ENCODE peak calls at places on chromosomes 3 and 15, in eight cellular contexts. S is esophagus muscularis mucosa, A is prostate gland, Z is IMR-90, G is GM12892, I is heart left ventricle, R is stomach, M is body of pancreas. O is an unnamed sample.

GRCh38 chr3:184594386-184595035 is 32.9 kb downstream of the EPHB3 start:
- DNase-seq in S (no peak), A (no peak), Z (no peak), G (no peak), I (no peak), R (no peak), M (no peak), O (no peak)

GRCh38 chr3:158659454-158660237 is 12.8 kb downstream of the LXN start:
- DNase-seq in S (no peak), A (peak), Z (peak), G (no peak), I (peak), R (peak), M (peak), O (peak)

GRCh38 chr3:79604681-79605080 is 163.1 kb downstream of the ROBO1 start:
- DNase-seq in S (no peak), A (no peak), Z (no peak), G (no peak), I (no peak), R (no peak), M (no peak), O (no peak)

GRCh38 chr3:1703169-1703568 is 395.5 kb upstream of the CNTN4 start:
- DNase-seq in S (no peak), A (no peak), Z (no peak), G (no peak), I (no peak), R (no peak), M (no peak), O (no peak)

GRCh38 chr3:81744366-81744765 is 17.1 kb downstream of the GBE1 start:
- DNase-seq in S (no peak), A (no peak), Z (peak), G (no peak), I (no peak), R (no peak), M (no peak), O (peak)

GRCh38 chr3:99699841-99700240 is 61.4 kb downstream of the COL8A1 start:
- DNase-seq in S (no peak), A (no peak), Z (peak), G (no peak), I (no peak), R (no peak), M (no peak), O (no peak)

GRCh38 chr15:64597469-64597806 is 137.1 kb downstream of the ZNF609 start:
- DNase-seq in S (no peak), A (no peak), Z (no peak), G (no peak), I (no peak), R (no peak), M (no peak), O (no peak)

GRCh38 chr3:48400824-48401433 is 28.9 kb downstream of the FBXW12 start:
- DNase-seq in S (no peak), A (peak), Z (peak), G (peak), I (peak), R (peak), M (peak), O (peak)

GRCh38 chr3:31364711-31365110 is 168.0 kb upstream of the STT3B start:
- DNase-seq in S (no peak), A (no peak), Z (peak), G (no peak), I (no peak), R (no peak), M (no peak), O (no peak)

GRCh38 chr15:63752075-63752684 is 81.6 kb downstream of the HERC1 start:
- DNase-seq in S (no peak), A (peak), Z (peak), G (no peak), I (no peak), R (peak), M (peak), O (peak)

GRCh38 chr3:55664387-55664786 is 177.3 kb upstream of the WNT5A start:
- DNase-seq in S (no peak), A (no peak), Z (no peak), G (no peak), I (no peak), R (no peak), M (no peak), O (no peak)

GRCh38 chr3:189337672-189338071 is 165.9 kb downstream of the TPRG1 start:
- DNase-seq in S (no peak), A (no peak), Z (no peak), G (no peak), I (no peak), R (no peak), M (no peak), O (no peak)

GRCh38 chr3:61637088-61638051 is 76.0 kb downstream of the PTPRG start:
- DNase-seq in S (no peak), A (no peak), Z (peak), G (peak), I (peak), R (peak), M (peak), O (peak)

GRCh38 chr3:193897288-193897687 is 238.7 kb upstream of the HES1 start:
- DNase-seq in S (no peak), A (no peak), Z (no peak), G (no peak), I (peak), R (no peak), M (no peak), O (peak)

GRCh38 chr15:74167891-74168331 is 5.6 kb upstream of the ISLR start:
- DNase-seq in S (no peak), A (no peak), Z (no peak), G (no peak), I (no peak), R (peak), M (no peak), O (no peak)

GRCh38 chr3:171306631-171307030 is 153.6 kb downstream of the TNIK start:
- DNase-seq in S (no peak), A (peak), Z (peak), G (no peak), I (peak), R (peak), M (peak), O (peak)

GRCh38 chr3:21449738-21450137 is 301.3 kb downstream of the ZNF385D start:
- DNase-seq in S (no peak), A (no peak), Z (no peak), G (no peak), I (no peak), R (no peak), M (no peak), O (no peak)

GRCh38 chr15:75362642-75363249 is 5.7 kb downstream of the MAN2C1 start:
- DNase-seq in S (no peak), A (no peak), Z (no peak), G (no peak), I (no peak), R (no peak), M (no peak), O (no peak)

GRCh38 chr3:86969500-86970189 is 21.3 kb downstream of the VGLL3 start:
- DNase-seq in S (no peak), A (no peak), Z (peak), G (no peak), I (no peak), R (no peak), M (no peak), O (peak)

GRCh38 chr3:94106268-94106667 is 43.4 kb downstream of the NSUN3 start:
- DNase-seq in S (no peak), A (no peak), Z (no peak), G (no peak), I (no peak), R (no peak), M (no peak), O (no peak)

GRCh38 chr15:56678562-56678961 is 54.7 kb downstream of the ZNF280D start:
- DNase-seq in S (no peak), A (no peak), Z (no peak), G (no peak), I (no peak), R (no peak), M (no peak), O (no peak)

GRCh38 chr15:40441012-40441735 is 421 bp downstream of the BAHD1 start:
- DNase-seq in S (no peak), A (no peak), Z (no peak), G (no peak), I (no peak), R (no peak), M (no peak), O (no peak)

GRCh38 chr3:51559266-51559907 is 20.9 kb downstream of the RAD54L2 start:
- DNase-seq in S (no peak), A (no peak), Z (peak), G (no peak), I (no peak), R (no peak), M (no peak), O (peak)

GRCh38 chr15:83571820-83572707 is 81.9 kb upstream of the ADAMTSL3 start:
- DNase-seq in S (no peak), A (no peak), Z (peak), G (no peak), I (no peak), R (no peak), M (no peak), O (no peak)

GRCh38 chr3:61277411-61277810 is 26.2 kb upstream of the FHIT start:
- DNase-seq in S (no peak), A (no peak), Z (no peak), G (no peak), I (no peak), R (no peak), M (no peak), O (no peak)

GRCh38 chr3:134373942-134374790 is at the start of gene AMOTL2:
- DNase-seq in S (peak), A (peak), Z (peak), G (peak), I (peak), R (peak), M (peak), O (peak)
- TF ChIP-seq POLR2A in S (peak), A (peak), Z (peak), G (no peak), I (peak), R (no peak), M (peak), O (no peak)

GRCh38 chr3:148903022-148903442 is 37.9 kb downstream of the CPA3 start:
- DNase-seq in S (no peak), A (no peak), Z (peak), G (no peak), I (no peak), R (no peak), M (no peak), O (no peak)

GRCh38 chr3:148903941-148904340 is 38.8 kb downstream of the CPA3 start:
- DNase-seq in S (no peak), A (no peak), Z (no peak), G (no peak), I (no peak), R (no peak), M (no peak), O (no peak)

GRCh38 chr3:148902173-148902791 is 37.2 kb downstream of the CPA3 start:
- DNase-seq in S (no peak), A (no peak), Z (peak), G (no peak), I (no peak), R (no peak), M (no peak), O (no peak)
- TF ChIP-seq POLR2A in S (no peak), A (no peak), Z (no peak), G (no peak), I (no peak), R (no peak), M (no peak), O (no peak)

DNA sequence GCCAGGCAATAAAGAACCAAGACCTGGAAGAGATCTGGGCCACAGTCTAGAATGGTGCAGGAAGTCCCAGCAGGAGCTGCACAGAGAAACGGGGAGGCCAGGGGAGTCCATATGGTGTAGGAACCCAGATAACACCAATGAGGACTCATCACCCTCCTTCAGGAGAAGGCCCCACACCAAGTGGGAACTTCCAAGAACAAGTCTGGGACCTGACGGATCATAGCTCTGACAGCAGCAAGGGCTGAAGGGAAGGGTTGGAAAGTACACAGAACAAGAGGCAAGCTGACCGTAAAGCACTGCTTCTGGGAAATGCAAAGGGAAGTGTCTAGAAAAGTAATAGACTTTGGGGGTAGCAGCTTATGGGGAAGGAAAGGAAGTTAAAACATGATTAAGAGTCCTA is 34.5 kb downstream of the ANO10 start:
- DNase-seq in S (no peak), A (no peak), Z (no peak), G (no peak), I (no peak), R (no peak), M (no peak), O (no peak)
- TF ChIP-seq POLR2A in S (no peak), A (no peak), Z (no peak), G (no peak), I (no peak), R (no peak), M (no peak), O (no peak)

GRCh38 chr3:39383190-39383912 is at the start of gene SLC25A38:
- DNase-seq in S (peak), A (peak), Z (peak), G (peak), I (peak), R (peak), M (peak), O (peak)
- TF ChIP-seq POLR2A in S (no peak), A (peak), Z (peak), G (peak), I (no peak), R (no peak), M (peak), O (no peak)